ENCODE peak calls at places on chromosomes 1 and 21, in seven cellular contexts. One of them, this sample, is unnamed. For H3K4me1, the result is how much of the 10 kb centered on the place peaks cover.

GRCh38 chr1:41109316-41110263 is 88.1 kb upstream of the SLFNL1 start:
- DNase-seq in uterus: peak
- DNase-seq in IMR-90: peak
- DNase-seq in tibial nerve: peak
- DNase-seq in breast epithelium: no peak
- DNase-seq in stomach: peak
- DNase-seq in Peyer's patch: no peak
- DNase-seq in this sample: peak

GRCh38 chr21:38660333-38661295 is 145.1 kb upstream of the ETS2 start:
- DNase-seq in uterus: peak
- DNase-seq in tibial nerve: no peak
- DNase-seq in breast epithelium: no peak
- DNase-seq in IMR-90: no peak
- DNase-seq in stomach: no peak
- DNase-seq in Peyer's patch: peak
- DNase-seq in this sample: no peak

GRCh38 chr21:44375281-44375651 is 21.8 kb downstream of the TRPM2 start:
- DNase-seq in Peyer's patch: peak
- DNase-seq in IMR-90: no peak
- DNase-seq in breast epithelium: no peak
- DNase-seq in tibial nerve: no peak
- DNase-seq in stomach: peak
- DNase-seq in uterus: no peak
- DNase-seq in this sample: no peak

GRCh38 chr1:61457526-61457925 is 267.4 kb downstream of the TM2D1 start:
- DNase-seq in uterus: no peak
- DNase-seq in Peyer's patch: no peak
- DNase-seq in tibial nerve: no peak
- DNase-seq in breast epithelium: no peak
- DNase-seq in IMR-90: no peak
- DNase-seq in stomach: no peak
- DNase-seq in this sample: no peak

GRCh38 chr1:192861860-192862259 is 53.0 kb downstream of the RGS2 start:
- DNase-seq in stomach: no peak
- DNase-seq in IMR-90: no peak
- DNase-seq in Peyer's patch: no peak
- DNase-seq in tibial nerve: no peak
- DNase-seq in breast epithelium: no peak
- DNase-seq in uterus: no peak
- DNase-seq in this sample: no peak

GRCh38 chr1:178506669-178507068 is 6.2 kb upstream of the TEX35 start:
- DNase-seq in uterus: no peak
- DNase-seq in IMR-90: no peak
- DNase-seq in breast epithelium: no peak
- DNase-seq in tibial nerve: no peak
- DNase-seq in stomach: peak
- DNase-seq in Peyer's patch: peak
- DNase-seq in this sample: no peak

GRCh38 chr1:175679931-175680652 is 63.3 kb downstream of the TNR start:
- DNase-seq in Peyer's patch: no peak
- DNase-seq in breast epithelium: no peak
- DNase-seq in uterus: no peak
- DNase-seq in tibial nerve: no peak
- DNase-seq in IMR-90: no peak
- DNase-seq in stomach: no peak
- DNase-seq in this sample: no peak

GRCh38 chr1:54362881-54363340 is 43.3 kb downstream of the SSBP3 start:
- DNase-seq in stomach: no peak
- DNase-seq in breast epithelium: no peak
- DNase-seq in uterus: peak
- DNase-seq in IMR-90: peak
- DNase-seq in Peyer's patch: no peak
- DNase-seq in tibial nerve: no peak
- DNase-seq in this sample: no peak

GRCh38 chr1:158177705-158178450 is 2.8 kb upstream of the CD1D start:
- DNase-seq in tibial nerve: peak
- DNase-seq in breast epithelium: peak
- DNase-seq in Peyer's patch: peak
- DNase-seq in IMR-90: peak
- DNase-seq in uterus: peak
- DNase-seq in stomach: peak
- DNase-seq in this sample: no peak

GRCh38 chr1:161159087-161159914 is at the start of gene USP21:
- DNase-seq in Peyer's patch: peak
- DNase-seq in breast epithelium: peak
- DNase-seq in tibial nerve: peak
- DNase-seq in IMR-90: peak
- DNase-seq in stomach: peak
- DNase-seq in uterus: peak
- DNase-seq in this sample: peak

GRCh38 chr1:55257958-55258357 is 42.8 kb upstream of the USP24 start:
- DNase-seq in uterus: no peak
- DNase-seq in stomach: no peak
- DNase-seq in Peyer's patch: no peak
- DNase-seq in IMR-90: peak
- DNase-seq in breast epithelium: no peak
- DNase-seq in tibial nerve: no peak
- DNase-seq in this sample: no peak

GRCh38 chr1:194155962-194156361 is 969.5 kb upstream of the B3GALT2 start:
- DNase-seq in uterus: no peak
- DNase-seq in Peyer's patch: no peak
- DNase-seq in IMR-90: no peak
- DNase-seq in tibial nerve: no peak
- DNase-seq in breast epithelium: no peak
- DNase-seq in stomach: no peak
- DNase-seq in this sample: no peak

GRCh38 chr1:85654066-85654782 is 54.0 kb downstream of the ZNHIT6 start:
- DNase-seq in tibial nerve: no peak
- DNase-seq in breast epithelium: no peak
- DNase-seq in uterus: no peak
- DNase-seq in stomach: no peak
- DNase-seq in IMR-90: peak
- DNase-seq in Peyer's patch: no peak
- DNase-seq in this sample: no peak

GRCh38 chr21:44872568-44873355 is 728 bp downstream of the PTTG1IP start:
- DNase-seq in breast epithelium: no peak
- DNase-seq in tibial nerve: no peak
- DNase-seq in Peyer's patch: peak
- DNase-seq in uterus: peak
- DNase-seq in IMR-90: peak
- DNase-seq in stomach: peak
- DNase-seq in this sample: no peak

GRCh38 chr1:42873670-42874069 is 27.3 kb downstream of the ZNF691 start:
- DNase-seq in breast epithelium: no peak
- DNase-seq in IMR-90: no peak
- DNase-seq in uterus: no peak
- DNase-seq in stomach: no peak
- DNase-seq in tibial nerve: no peak
- DNase-seq in Peyer's patch: no peak
- DNase-seq in this sample: no peak

GRCh38 chr1:44208216-44208615 is 5.1 kb upstream of the DMAP1 start:
- DNase-seq in stomach: no peak
- DNase-seq in Peyer's patch: no peak
- DNase-seq in IMR-90: no peak
- DNase-seq in uterus: no peak
- DNase-seq in breast epithelium: no peak
- DNase-seq in tibial nerve: no peak
- DNase-seq in this sample: no peak

GRCh38 chr21:25515484-25516405 is 91.5 kb downstream of the MRPL39 start:
- DNase-seq in Peyer's patch: no peak
- DNase-seq in uterus: no peak
- DNase-seq in tibial nerve: no peak
- DNase-seq in IMR-90: peak
- DNase-seq in breast epithelium: no peak
- DNase-seq in stomach: no peak
- DNase-seq in this sample: no peak

GRCh38 chr1:8525291-8526275 is 207.7 kb downstream of the SLC45A1 start:
- DNase-seq in IMR-90: peak
- DNase-seq in tibial nerve: peak
- DNase-seq in Peyer's patch: peak
- DNase-seq in uterus: peak
- DNase-seq in stomach: peak
- DNase-seq in breast epithelium: peak
- DNase-seq in this sample: peak
- TF ChIP-seq POLR2A in IMR-90: peak
- TF ChIP-seq POLR2A in tibial nerve: peak
- TF ChIP-seq POLR2A in Peyer's patch: no peak
- TF ChIP-seq POLR2A in uterus: peak
- TF ChIP-seq POLR2A in stomach: no peak
- TF ChIP-seq POLR2A in breast epithelium: no peak
- TF ChIP-seq POLR2A in this sample: no peak

DNA sequence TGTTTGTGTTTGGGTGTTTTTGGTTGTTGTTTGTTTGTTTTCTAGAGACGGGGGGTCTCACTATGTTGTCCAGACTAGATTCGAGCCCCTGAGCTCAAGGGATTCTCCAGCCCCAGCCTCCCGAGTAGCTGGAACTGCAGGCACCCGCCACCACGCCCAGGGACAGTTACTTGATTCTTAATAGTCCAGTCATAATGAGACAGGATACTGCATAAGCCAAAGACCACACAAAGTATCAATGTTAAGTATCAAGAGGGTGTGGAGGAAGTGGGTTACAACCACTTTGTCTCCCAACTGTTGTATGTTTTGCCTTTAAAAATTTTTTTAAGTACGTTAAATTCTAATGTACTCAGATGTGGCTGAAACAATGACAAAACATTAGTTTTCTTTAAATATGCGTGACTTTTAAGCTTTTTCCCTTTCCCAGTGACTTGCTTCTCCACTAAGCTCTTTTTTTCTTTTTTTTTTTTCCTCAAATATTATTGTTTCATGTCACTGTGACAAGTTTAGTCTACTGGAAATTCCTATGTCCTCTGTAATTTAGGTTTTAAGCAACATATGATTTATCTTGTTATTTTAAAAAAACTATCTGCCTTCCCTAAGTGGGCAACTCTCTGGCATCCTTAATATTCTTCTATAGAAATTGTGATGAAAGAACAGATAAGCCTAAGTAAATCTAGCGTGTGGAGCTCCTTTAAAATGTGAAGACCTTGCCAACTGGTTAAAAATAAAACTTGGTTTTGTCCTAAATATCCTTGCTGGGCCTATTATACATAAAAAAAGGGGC is 56.1 kb upstream of the DPH5 start:
- DNase-seq in uterus: no peak
- DNase-seq in stomach: no peak
- DNase-seq in breast epithelium: no peak
- DNase-seq in Peyer's patch: no peak
- DNase-seq in IMR-90: no peak
- DNase-seq in tibial nerve: no peak
- DNase-seq in this sample: no peak
- H3K4me1 ChIP-seq in uterus: under half
- H3K4me1 ChIP-seq in stomach: under half
- H3K4me1 ChIP-seq in breast epithelium: under half
- H3K4me1 ChIP-seq in Peyer's patch: under half
- H3K4me1 ChIP-seq in IMR-90: under half
- H3K4me1 ChIP-seq in tibial nerve: under half
- H3K4me1 ChIP-seq in this sample: under half

GRCh38 chr1:155609515-155610256 is at the start of gene MSTO1:
- DNase-seq in IMR-90: peak
- DNase-seq in tibial nerve: peak
- DNase-seq in stomach: peak
- DNase-seq in Peyer's patch: peak
- DNase-seq in uterus: peak
- DNase-seq in breast epithelium: peak
- DNase-seq in this sample: peak
- TF ChIP-seq POLR2A in IMR-90: peak
- TF ChIP-seq POLR2A in tibial nerve: peak
- TF ChIP-seq POLR2A in stomach: no peak
- TF ChIP-seq POLR2A in Peyer's patch: no peak
- TF ChIP-seq POLR2A in uterus: peak
- TF ChIP-seq POLR2A in breast epithelium: peak
- TF ChIP-seq POLR2A in this sample: peak

GRCh38 chr1:206929509-206929908 is 7.8 kb upstream of the FCMR start:
- DNase-seq in Peyer's patch: no peak
- DNase-seq in uterus: no peak
- DNase-seq in tibial nerve: no peak
- DNase-seq in IMR-90: no peak
- DNase-seq in stomach: no peak
- DNase-seq in breast epithelium: no peak
- DNase-seq in this sample: no peak
- H3K4me1 ChIP-seq in Peyer's patch: under half
- H3K4me1 ChIP-seq in uterus: under half
- H3K4me1 ChIP-seq in tibial nerve: under half
- H3K4me1 ChIP-seq in IMR-90: under half
- H3K4me1 ChIP-seq in stomach: under half
- H3K4me1 ChIP-seq in breast epithelium: under half
- H3K4me1 ChIP-seq in this sample: under half

DNA sequence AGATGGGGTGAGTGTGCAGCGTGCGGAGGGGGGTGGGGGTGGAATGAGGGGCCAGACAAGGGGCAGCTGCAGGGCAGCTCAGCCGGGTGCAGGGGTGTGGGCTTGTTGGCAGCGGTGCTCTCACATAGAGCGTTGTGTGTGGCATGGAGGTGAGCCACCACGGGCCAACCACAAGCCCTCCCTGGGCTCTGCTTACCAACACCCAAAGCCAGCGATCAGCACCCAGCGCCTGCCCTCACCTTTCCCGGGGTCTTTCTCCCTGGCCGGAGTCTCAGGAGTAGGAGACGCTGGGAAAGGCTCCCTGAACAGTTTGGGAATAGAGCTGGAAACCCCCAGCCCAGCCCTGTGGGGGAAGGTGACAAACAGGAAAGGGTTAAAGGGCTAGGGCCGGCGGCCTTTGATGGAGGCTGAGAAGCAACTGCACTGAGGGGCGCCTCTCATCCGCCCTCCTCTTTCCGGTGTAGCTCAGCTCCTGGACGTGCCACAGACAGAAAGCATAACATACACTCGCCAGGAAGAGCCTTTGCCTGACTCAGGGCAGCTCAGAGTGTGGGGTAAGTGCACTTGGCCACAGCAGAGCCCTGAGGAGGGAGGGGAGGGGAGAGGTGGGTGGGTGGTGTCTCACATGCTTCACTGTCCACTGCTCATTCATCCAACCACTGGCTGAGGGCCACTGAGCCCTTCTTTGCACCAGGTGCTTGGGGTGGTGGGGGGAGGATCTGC is 577 bp downstream of the IKBKE start:
- DNase-seq in IMR-90: peak
- DNase-seq in tibial nerve: no peak
- DNase-seq in Peyer's patch: peak
- DNase-seq in uterus: no peak
- DNase-seq in stomach: peak
- DNase-seq in breast epithelium: no peak
- DNase-seq in this sample: no peak
- TF ChIP-seq POLR2A in IMR-90: no peak
- TF ChIP-seq POLR2A in tibial nerve: no peak
- TF ChIP-seq POLR2A in Peyer's patch: no peak
- TF ChIP-seq POLR2A in uterus: no peak
- TF ChIP-seq POLR2A in stomach: no peak
- TF ChIP-seq POLR2A in breast epithelium: no peak
- TF ChIP-seq POLR2A in this sample: no peak

GRCh38 chr1:152481869-152482664 is 28.5 kb upstream of the LCE5A start:
- DNase-seq in uterus: no peak
- DNase-seq in tibial nerve: no peak
- DNase-seq in breast epithelium: no peak
- DNase-seq in Peyer's patch: no peak
- DNase-seq in IMR-90: no peak
- DNase-seq in stomach: no peak
- DNase-seq in this sample: no peak

GRCh38 chr1:152487871-152488270 is 22.7 kb upstream of the LCE5A start:
- DNase-seq in Peyer's patch: no peak
- DNase-seq in tibial nerve: no peak
- DNase-seq in breast epithelium: no peak
- DNase-seq in stomach: no peak
- DNase-seq in IMR-90: no peak
- DNase-seq in uterus: no peak
- DNase-seq in this sample: no peak

GRCh38 chr1:152486400-152487006 is 24.1 kb upstream of the LCE5A start:
- DNase-seq in uterus: no peak
- DNase-seq in breast epithelium: no peak
- DNase-seq in Peyer's patch: no peak
- DNase-seq in stomach: no peak
- DNase-seq in IMR-90: no peak
- DNase-seq in tibial nerve: no peak
- DNase-seq in this sample: no peak
- H3K4me1 ChIP-seq in uterus: under half
- H3K4me1 ChIP-seq in breast epithelium: under half
- H3K4me1 ChIP-seq in Peyer's patch: under half
- H3K4me1 ChIP-seq in stomach: under half
- H3K4me1 ChIP-seq in IMR-90: under half
- H3K4me1 ChIP-seq in tibial nerve: under half
- H3K4me1 ChIP-seq in this sample: under half

This sample was measured in vagina.